ENCODE peak calls at places on chromosomes 3 and 15, in nine cellular contexts. S is coronary artery; N is osteoblast; J is cardiac fibroblast; X is activated CD4-positive, CD25-positive, alpha-beta regulatory T cell; H is nephron progenitor cell; R is stimulated activated CD4-positive, alpha-beta T cell treated with anti-CD3 and anti-CD28 coated beads, Interleukin-15, amount 100 ng/mL, for 24 hours; O is hepatocyte; V is GM12865. M is an unnamed sample.

GRCh38 chr3:139557041-139557440 is 17.5 kb upstream of the RBP1 start:
- DNase-seq in V (no peak), S (no peak), H (no peak), R (no peak), N (no peak), J (no peak), O (no peak), X (no peak), M (no peak)

GRCh38 chr15:38085104-38085503 is 150.7 kb downstream of the TMCO5A start:
- DNase-seq in H (no peak), O (no peak), R (no peak), J (no peak), N (no peak), S (no peak), X (no peak), V (peak; percentile 70), M (no peak)

GRCh38 chr3:30222436-30222835 is 384.0 kb upstream of the TGFBR2 start:
- DNase-seq in S (no peak), X (no peak), O (no peak), R (no peak), J (peak; percentile 45), N (no peak), V (no peak), H (no peak), M (no peak)

GRCh38 chr15:31745841-31746240 is 284.5 kb upstream of the CHRNA7 start:
- DNase-seq in O (no peak), S (no peak), H (no peak), N (no peak), R (no peak), V (no peak), X (no peak), J (no peak), M (no peak)

GRCh38 chr3:157549498-157549897 is 46.3 kb upstream of the VEPH1 start:
- DNase-seq in O (no peak), J (no peak), V (no peak), X (no peak), N (no peak), R (no peak), H (no peak), S (no peak), M (no peak)

GRCh38 chr15:57495037-57495436 is 96.7 kb upstream of the MYZAP start:
- DNase-seq in O (no peak), S (no peak), V (peak; percentile 33), R (no peak), X (no peak), N (peak; percentile 41), H (no peak), J (peak; percentile 9), M (no peak)

GRCh38 chr3:102576651-102577050 is 141.8 kb downstream of the ZPLD1 start:
- DNase-seq in X (no peak), N (no peak), O (no peak), S (no peak), H (no peak), J (no peak), R (no peak), V (no peak), M (no peak)

GRCh38 chr3:147509444-147509843 is 100.3 kb downstream of the ZIC1 start:
- DNase-seq in J (peak; percentile 1), O (no peak), H (no peak), N (no peak), X (no peak), S (no peak), V (no peak), R (no peak), M (no peak)

GRCh38 chr3:127750226-127751031 is 71.9 kb downstream of the MGLL start:
- DNase-seq in O (no peak), J (peak; percentile 96), S (no peak), H (no peak), N (peak; percentile 91), V (peak; percentile 92), X (no peak), R (peak; percentile 9), M (no peak)

GRCh38 chr15:90160781-90161727 is 40.1 kb upstream of the SEMA4B start:
- DNase-seq in X (no peak), V (no peak), R (no peak), N (no peak), O (peak; percentile 49), J (no peak), H (peak; percentile 22), S (no peak), M (no peak)

GRCh38 chr3:190074817-190075216 is 45.9 kb downstream of the P3H2 start:
- DNase-seq in H (no peak), S (no peak), N (no peak), O (no peak), R (no peak), V (peak; percentile 57), X (no peak), J (no peak), M (no peak)

GRCh38 chr15:29952245-29952644 is 130.0 kb upstream of the TJP1 start:
- DNase-seq in R (no peak), S (no peak), J (no peak), V (no peak), H (no peak), N (no peak), O (no peak), X (no peak), M (no peak)

GRCh38 chr15:81394609-81395008 is 20.6 kb upstream of the TMC3 start:
- DNase-seq in O (peak; percentile 66), S (no peak), R (no peak), H (no peak), N (no peak), J (no peak), V (no peak), X (no peak), M (no peak)

GRCh38 chr3:16335364-16335763 is 70.4 kb downstream of the OXNAD1 start:
- DNase-seq in O (no peak), S (no peak), H (no peak), N (no peak), X (no peak), V (no peak), R (no peak), J (no peak), M (no peak)

GRCh38 chr3:47573190-47574172 is 5.2 kb downstream of the CSPG5 start:
- DNase-seq in X (no peak), O (no peak), N (peak; percentile 80), S (no peak), V (no peak), H (no peak), J (no peak), R (no peak), M (no peak)

GRCh38 chr15:40340740-40341400 is at the start of gene CCDC9B:
- DNase-seq in X (no peak), S (peak; percentile 94), O (peak; percentile 91), V (no peak), J (peak; percentile 92), H (peak; percentile 46), R (no peak), N (peak; percentile 99), M (peak; percentile 95)

GRCh38 chr3:183385698-183386590 is 42.5 kb downstream of the MCF2L2 start:
- DNase-seq in H (peak; percentile 54), R (peak; percentile 65), V (peak; percentile 74), X (peak; percentile 21), S (no peak), O (peak; percentile 87), J (peak; percentile 88), N (peak; percentile 86), M (no peak)

GRCh38 chr3:175818811-175819464 is 959.8 kb downstream of the NAALADL2 start:
- DNase-seq in N (no peak), S (no peak), O (no peak), H (no peak), J (no peak), R (no peak), V (no peak), X (no peak), M (no peak)

GRCh38 chr3:32138545-32139104 is 32.2 kb downstream of the GPD1L start:
- DNase-seq in R (no peak), J (no peak), H (no peak), V (no peak), O (no peak), X (no peak), S (no peak), N (no peak), M (no peak)

GRCh38 chr3:154904328-154904727 is 175.8 kb upstream of the MME start:
- DNase-seq in R (no peak), S (no peak), J (peak; percentile 63), O (peak; percentile 13), X (no peak), V (peak; percentile 9), N (peak; percentile 44), H (peak; percentile 3), M (no peak)

GRCh38 chr15:64455951-64456350 is 4.4 kb upstream of the ZNF609 start:
- DNase-seq in R (no peak), J (no peak), S (no peak), O (no peak), H (no peak), V (no peak), N (peak; percentile 27), X (no peak), M (peak; percentile 64)

GRCh38 chr3:70989174-70989573 is 594.4 kb downstream of the FOXP1 start:
- DNase-seq in X (no peak), N (no peak), R (no peak), J (peak; percentile 82), S (no peak), V (no peak), H (no peak), O (no peak), M (no peak)

GRCh38 chr3:123096701-123097100 is 29.9 kb downstream of the PDIA5 start:
- DNase-seq in R (no peak), H (no peak), X (no peak), O (peak; percentile 62), N (no peak), J (peak; percentile 37), S (peak; percentile 81), V (no peak), M (peak; percentile 88)

GRCh38 chr15:81146006-81146405 is 11.9 kb downstream of the CFAP161 start:
- DNase-seq in O (no peak), H (no peak), N (no peak), V (no peak), S (no peak), R (no peak), X (no peak), J (peak; percentile 19), M (no peak)

GRCh38 chr3:43540625-43541024 is 81.2 kb downstream of the ANO10 start:
- DNase-seq in N (no peak), X (no peak), J (peak; percentile 68), H (no peak), S (no peak), V (no peak), R (no peak), O (no peak), M (no peak)

GRCh38 chr3:143480306-143480852 is 360.8 kb downstream of the CHST2 start:
- DNase-seq in V (no peak), S (no peak), J (peak; percentile 75), O (peak; percentile 49), H (no peak), X (no peak), R (no peak), N (peak; percentile 57), M (no peak)

GRCh38 chr15:73626072-73626471 is 7.1 kb downstream of the NPTN start:
- DNase-seq in N (no peak), S (no peak), V (no peak), R (no peak), O (no peak), J (no peak), H (no peak), X (no peak), M (no peak)

GRCh38 chr3:194395201-194395600 is 3.9 kb downstream of the GP5 start:
- DNase-seq in J (no peak), H (no peak), X (no peak), O (peak; percentile 79), R (no peak), N (no peak), S (no peak), V (no peak), M (no peak)

GRCh38 chr3:119794971-119795612 is 13.2 kb downstream of the NR1I2 start:
- DNase-seq in N (peak; percentile 51), R (no peak), X (no peak), H (peak; percentile 12), O (peak; percentile 86), J (peak; percentile 19), S (no peak), V (no peak), M (no peak)